ENCODE peak calls at places on chromosomes 3 and 15, in seven cellular contexts. One of them, this sample, is unnamed.

GRCh38 chr3:8553405-8553804 is 51.8 kb downstream of the LMCD1 start:
- DNase-seq in SK-N-SH: no peak
- DNase-seq in stomach: no peak
- DNase-seq in upper lobe of left lung: no peak
- DNase-seq in sigmoid colon: no peak
- DNase-seq in transverse colon: no peak
- DNase-seq in HepG2: no peak
- DNase-seq in this sample: peak; percentile 25

GRCh38 chr15:28932361-28932760 is 46.6 kb downstream of the APBA2 start:
- DNase-seq in SK-N-SH: no peak
- DNase-seq in stomach: no peak
- DNase-seq in upper lobe of left lung: no peak
- DNase-seq in sigmoid colon: peak; percentile 38
- DNase-seq in transverse colon: no peak
- DNase-seq in HepG2: no peak
- DNase-seq in this sample: no peak

GRCh38 chr3:24519368-24520100 is 24.9 kb upstream of the THRB start:
- DNase-seq in SK-N-SH: no peak
- DNase-seq in stomach: no peak
- DNase-seq in upper lobe of left lung: peak; percentile 22
- DNase-seq in sigmoid colon: no peak
- DNase-seq in transverse colon: no peak
- DNase-seq in HepG2: peak; percentile 59
- DNase-seq in this sample: no peak

GRCh38 chr3:139093840-139094239 is 49.1 kb upstream of the PRR23C start:
- DNase-seq in SK-N-SH: no peak
- DNase-seq in stomach: no peak
- DNase-seq in upper lobe of left lung: no peak
- DNase-seq in sigmoid colon: no peak
- DNase-seq in transverse colon: no peak
- DNase-seq in HepG2: no peak
- DNase-seq in this sample: no peak

GRCh38 chr3:16335364-16335763 is 70.4 kb downstream of the OXNAD1 start:
- DNase-seq in SK-N-SH: no peak
- DNase-seq in stomach: no peak
- DNase-seq in upper lobe of left lung: no peak
- DNase-seq in sigmoid colon: no peak
- DNase-seq in transverse colon: no peak
- DNase-seq in HepG2: no peak
- DNase-seq in this sample: no peak

GRCh38 chr15:67887776-67888175 is 47.9 kb upstream of the RNU6-1 start:
- DNase-seq in SK-N-SH: no peak
- DNase-seq in stomach: no peak
- DNase-seq in upper lobe of left lung: no peak
- DNase-seq in sigmoid colon: no peak
- DNase-seq in transverse colon: no peak
- DNase-seq in HepG2: no peak
- DNase-seq in this sample: no peak

GRCh38 chr3:129988429-129988828 is 13.9 kb downstream of the TRH start:
- DNase-seq in SK-N-SH: no peak
- DNase-seq in stomach: no peak
- DNase-seq in upper lobe of left lung: no peak
- DNase-seq in sigmoid colon: no peak
- DNase-seq in transverse colon: no peak
- DNase-seq in HepG2: no peak
- DNase-seq in this sample: no peak

GRCh38 chr3:133991209-133991608 is 38.5 kb downstream of the SLCO2A1 start:
- DNase-seq in SK-N-SH: no peak
- DNase-seq in stomach: no peak
- DNase-seq in upper lobe of left lung: no peak
- DNase-seq in sigmoid colon: peak; percentile 45
- DNase-seq in transverse colon: no peak
- DNase-seq in HepG2: no peak
- DNase-seq in this sample: no peak

GRCh38 chr15:70587896-70588567 is 175.3 kb downstream of the UACA start:
- DNase-seq in SK-N-SH: no peak
- DNase-seq in stomach: no peak
- DNase-seq in upper lobe of left lung: no peak
- DNase-seq in sigmoid colon: no peak
- DNase-seq in transverse colon: no peak
- DNase-seq in HepG2: no peak
- DNase-seq in this sample: no peak

GRCh38 chr15:60933914-60934885 is 294.9 kb downstream of the RORA start:
- DNase-seq in SK-N-SH: no peak
- DNase-seq in stomach: no peak
- DNase-seq in upper lobe of left lung: no peak
- DNase-seq in sigmoid colon: no peak
- DNase-seq in transverse colon: no peak
- DNase-seq in HepG2: no peak
- DNase-seq in this sample: no peak

GRCh38 chr3:161126495-161126894 is 21.3 kb upstream of the B3GALNT1 start:
- DNase-seq in SK-N-SH: no peak
- DNase-seq in stomach: no peak
- DNase-seq in upper lobe of left lung: no peak
- DNase-seq in sigmoid colon: no peak
- DNase-seq in transverse colon: no peak
- DNase-seq in HepG2: no peak
- DNase-seq in this sample: no peak

GRCh38 chr3:160427832-160428424 is 21.7 kb downstream of the TRIM59 start:
- DNase-seq in SK-N-SH: no peak
- DNase-seq in stomach: no peak
- DNase-seq in upper lobe of left lung: no peak
- DNase-seq in sigmoid colon: no peak
- DNase-seq in transverse colon: no peak
- DNase-seq in HepG2: no peak
- DNase-seq in this sample: no peak

GRCh38 chr15:26869628-26870027 is 2.8 kb downstream of the GABRA5 start:
- DNase-seq in SK-N-SH: no peak
- DNase-seq in stomach: no peak
- DNase-seq in upper lobe of left lung: no peak
- DNase-seq in sigmoid colon: no peak
- DNase-seq in transverse colon: no peak
- DNase-seq in HepG2: no peak
- DNase-seq in this sample: no peak

GRCh38 chr15:26867199-26868007 is 541 bp downstream of the GABRA5 start:
- DNase-seq in SK-N-SH: peak; percentile 71
- DNase-seq in stomach: no peak
- DNase-seq in upper lobe of left lung: no peak
- DNase-seq in sigmoid colon: no peak
- DNase-seq in transverse colon: no peak
- DNase-seq in HepG2: no peak
- DNase-seq in this sample: no peak

GRCh38 chr15:26866298-26867198 is at the start of gene GABRA5:
- DNase-seq in SK-N-SH: peak; percentile 82
- DNase-seq in stomach: no peak
- DNase-seq in upper lobe of left lung: no peak
- DNase-seq in sigmoid colon: no peak
- DNase-seq in transverse colon: no peak
- DNase-seq in HepG2: no peak
- DNase-seq in this sample: no peak

GRCh38 chr15:26870346-26870745 is 3.5 kb downstream of the GABRA5 start:
- DNase-seq in SK-N-SH: no peak
- DNase-seq in stomach: no peak
- DNase-seq in upper lobe of left lung: no peak
- DNase-seq in sigmoid colon: no peak
- DNase-seq in transverse colon: no peak
- DNase-seq in HepG2: no peak
- DNase-seq in this sample: no peak

DNA sequence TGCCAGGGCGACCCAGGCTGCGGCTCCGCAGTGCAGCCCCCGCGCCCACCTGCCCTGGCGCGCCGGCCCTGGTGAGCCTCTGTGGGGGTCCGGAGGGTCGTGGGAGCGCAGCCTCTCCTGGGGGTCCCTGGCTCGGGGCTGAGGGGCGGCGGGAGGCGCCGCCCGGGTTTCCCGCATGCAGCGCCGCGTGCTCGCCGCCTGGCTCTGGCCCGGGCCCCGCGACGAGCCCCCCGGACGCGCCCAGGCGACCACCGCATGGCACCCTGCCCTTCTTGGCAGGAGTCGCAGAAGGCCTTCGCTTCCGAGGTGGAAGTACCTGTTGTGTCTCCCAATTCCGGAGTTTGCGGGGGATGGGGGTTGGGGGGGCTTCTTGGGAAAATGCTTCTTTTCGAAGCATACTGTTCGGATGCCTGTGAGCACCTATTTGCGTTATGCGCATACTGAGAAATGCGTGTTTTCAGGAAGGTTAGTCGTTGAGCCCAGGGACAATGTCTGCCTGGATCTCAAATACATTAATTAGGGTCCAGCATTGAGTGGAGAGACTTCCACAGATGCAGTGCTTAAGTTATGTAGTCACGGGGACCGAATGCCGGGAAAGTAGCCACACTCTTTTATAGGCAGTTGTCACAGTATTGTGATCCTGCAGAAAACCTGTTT is 1.3 kb downstream of the GABRA5 start:
- DNase-seq in SK-N-SH: no peak
- DNase-seq in stomach: no peak
- DNase-seq in upper lobe of left lung: no peak
- DNase-seq in sigmoid colon: no peak
- DNase-seq in transverse colon: no peak
- DNase-seq in HepG2: no peak
- DNase-seq in this sample: no peak
- H3K27me3 ChIP-seq in SK-N-SH: no peaks in the 10 kb centered on the region
- H3K27me3 ChIP-seq in stomach: peaks cover 4% of the 10 kb centered on the region
- H3K27me3 ChIP-seq in upper lobe of left lung: peaks cover 18% of the 10 kb centered on the region
- H3K27me3 ChIP-seq in sigmoid colon: peaks cover 28% of the 10 kb centered on the region
- H3K27me3 ChIP-seq in transverse colon: peaks cover 37% of the 10 kb centered on the region
- H3K27me3 ChIP-seq in HepG2: no peaks in the 10 kb centered on the region
- H3K27me3 ChIP-seq in this sample: no peaks in the 10 kb centered on the region

DNA sequence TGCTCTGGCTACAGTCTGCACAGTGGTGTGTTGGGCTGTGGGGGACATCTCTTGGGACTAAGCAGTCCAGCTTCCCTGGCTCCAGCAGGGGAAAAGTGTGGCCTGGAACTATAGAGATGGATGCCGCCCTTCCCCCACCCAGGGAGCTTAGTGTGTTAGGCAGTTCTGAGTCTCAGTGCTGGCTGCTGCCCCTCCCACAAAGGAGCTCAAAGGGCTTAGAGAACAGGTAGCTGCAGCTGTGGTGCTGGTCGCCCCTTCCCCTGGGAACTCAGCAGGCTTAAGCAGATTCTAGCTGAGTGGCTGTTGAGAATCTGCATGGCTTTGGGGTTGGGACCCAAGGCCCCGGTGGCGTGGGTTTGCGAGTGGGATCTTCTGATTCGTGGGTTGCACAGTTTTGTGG is 190.8 kb downstream of the PDCD6IP start:
- DNase-seq in SK-N-SH: no peak
- DNase-seq in stomach: no peak
- DNase-seq in upper lobe of left lung: no peak
- DNase-seq in sigmoid colon: no peak
- DNase-seq in transverse colon: no peak
- DNase-seq in HepG2: no peak
- DNase-seq in this sample: no peak
- H3K4me3 ChIP-seq in SK-N-SH: no peak overlapping the region
- H3K4me3 ChIP-seq in stomach: no peak overlapping the region
- H3K4me3 ChIP-seq in upper lobe of left lung: no peak overlapping the region
- H3K4me3 ChIP-seq in sigmoid colon: no peak overlapping the region
- H3K4me3 ChIP-seq in transverse colon: no peak overlapping the region
- H3K4me3 ChIP-seq in HepG2: no peak overlapping the region
- H3K4me3 ChIP-seq in this sample: no peak overlapping the region

GRCh38 chr3:176906046-176906905 is 291.0 kb downstream of the TBL1XR1 start:
- DNase-seq in SK-N-SH: peak; percentile 6
- DNase-seq in stomach: no peak
- DNase-seq in upper lobe of left lung: no peak
- DNase-seq in sigmoid colon: no peak
- DNase-seq in transverse colon: no peak
- DNase-seq in HepG2: peak; percentile 23
- DNase-seq in this sample: no peak
- TF ChIP-seq EP300 in SK-N-SH: no peak
- TF ChIP-seq EP300 in stomach: no peak
- TF ChIP-seq EP300 in upper lobe of left lung: no peak
- TF ChIP-seq EP300 in sigmoid colon: no peak
- TF ChIP-seq EP300 in transverse colon: no peak
- TF ChIP-seq EP300 in HepG2: no peak
- TF ChIP-seq EP300 in this sample: no peak

DNA sequence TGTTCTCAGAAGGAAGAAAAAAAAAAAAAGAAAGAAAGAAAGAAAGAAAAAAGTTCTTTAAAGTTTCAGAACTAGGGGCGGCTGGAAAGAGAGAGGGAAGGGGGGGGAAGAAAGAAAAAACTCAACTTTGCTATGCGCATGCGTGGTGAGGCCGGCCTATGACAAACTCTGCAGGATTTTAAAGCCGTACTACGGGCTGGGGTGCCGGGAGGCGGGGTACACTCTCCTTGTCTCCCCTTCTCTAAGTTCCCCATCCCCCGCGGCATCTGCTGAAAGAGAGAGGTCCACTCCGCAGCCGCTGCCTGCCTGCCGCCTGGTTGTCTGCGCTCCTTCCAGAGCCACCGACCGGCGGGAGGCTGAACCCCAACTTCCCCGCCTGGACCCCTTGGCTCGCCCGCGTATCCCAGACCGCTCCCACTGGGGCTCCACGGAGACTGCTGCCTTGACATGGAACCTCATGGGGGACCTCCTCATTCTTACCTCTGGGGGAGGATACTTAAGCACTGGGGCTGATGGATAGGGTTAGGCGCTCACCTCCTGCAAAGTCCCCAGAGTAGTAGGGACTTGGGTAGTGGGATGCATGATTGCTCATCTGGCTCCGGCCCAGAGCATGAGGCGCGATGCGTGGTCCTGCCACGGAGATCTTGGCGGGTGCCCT is 1.4 kb upstream of the WNT5A start:
- DNase-seq in SK-N-SH: peak; percentile 79
- DNase-seq in stomach: peak; percentile 61
- DNase-seq in upper lobe of left lung: peak; percentile 58
- DNase-seq in sigmoid colon: peak; percentile 89
- DNase-seq in transverse colon: peak; percentile 68
- DNase-seq in HepG2: no peak
- DNase-seq in this sample: peak; percentile 86
- H3K27me3 ChIP-seq in SK-N-SH: no peaks in the 10 kb centered on the region
- H3K27me3 ChIP-seq in stomach: no peaks in the 10 kb centered on the region
- H3K27me3 ChIP-seq in upper lobe of left lung: peaks cover 5% of the 10 kb centered on the region
- H3K27me3 ChIP-seq in sigmoid colon: no peaks in the 10 kb centered on the region
- H3K27me3 ChIP-seq in transverse colon: peaks cover 66% of the 10 kb centered on the region
- H3K27me3 ChIP-seq in HepG2: peaks cover 36% of the 10 kb centered on the region
- H3K27me3 ChIP-seq in this sample: no peaks in the 10 kb centered on the region

GRCh38 chr15:101266787-101267186 is 10.5 kb downstream of the SELENOS start:
- DNase-seq in SK-N-SH: no peak
- DNase-seq in stomach: no peak
- DNase-seq in upper lobe of left lung: no peak
- DNase-seq in sigmoid colon: no peak
- DNase-seq in transverse colon: no peak
- DNase-seq in HepG2: no peak
- DNase-seq in this sample: no peak
- H3K4me3 ChIP-seq in SK-N-SH: no peak overlapping the region
- H3K4me3 ChIP-seq in stomach: no peak overlapping the region
- H3K4me3 ChIP-seq in upper lobe of left lung: no peak overlapping the region
- H3K4me3 ChIP-seq in sigmoid colon: no peak overlapping the region
- H3K4me3 ChIP-seq in transverse colon: no peak overlapping the region
- H3K4me3 ChIP-seq in HepG2: no peak overlapping the region
- H3K4me3 ChIP-seq in this sample: no peak overlapping the region

DNA sequence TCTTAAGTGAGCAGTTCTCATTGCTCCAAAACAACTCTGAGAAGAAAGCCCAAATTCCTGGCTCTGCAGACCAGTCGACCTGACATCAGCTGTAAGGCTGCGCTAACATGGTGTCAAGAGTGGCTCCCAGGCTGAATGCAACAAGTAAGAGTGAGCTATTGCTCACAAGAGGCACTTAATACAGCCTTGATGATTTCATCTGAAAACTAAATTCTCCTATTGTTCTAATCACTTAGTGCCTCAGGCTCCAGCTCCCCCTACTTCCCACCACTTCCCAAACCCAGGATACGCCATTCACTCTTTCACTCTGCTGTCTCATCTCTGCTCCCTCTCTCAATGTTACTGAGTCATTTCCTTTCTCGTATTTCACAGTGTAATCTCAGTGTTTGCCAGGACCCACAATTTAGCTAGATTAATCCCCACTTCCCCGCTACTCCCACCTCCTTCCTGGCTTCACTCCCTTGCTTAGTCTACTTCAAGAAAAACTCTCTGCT is 81.7 kb downstream of the WWTR1 start:
- DNase-seq in SK-N-SH: no peak
- DNase-seq in stomach: no peak
- DNase-seq in upper lobe of left lung: no peak
- DNase-seq in sigmoid colon: no peak
- DNase-seq in transverse colon: no peak
- DNase-seq in HepG2: peak; percentile 51
- DNase-seq in this sample: no peak
- TF ChIP-seq EP300 in SK-N-SH: peak; percentile 94
- TF ChIP-seq EP300 in stomach: no peak
- TF ChIP-seq EP300 in upper lobe of left lung: no peak
- TF ChIP-seq EP300 in sigmoid colon: no peak
- TF ChIP-seq EP300 in transverse colon: no peak
- TF ChIP-seq EP300 in HepG2: no peak
- TF ChIP-seq EP300 in this sample: no peak